ENCODE peak calls at places on chromosome 2, in five cellular contexts. One of them, this sample, is unnamed.
A peak's percentile ranks its signal among the peaks of the same experiment; 100 is the strongest.

GRCh38 chr2:79713131-79713785 is 200.4 kb downstream of the CTNNA2 start:
- ATAC-seq in HepG2: no peak
- ATAC-seq in A549: no peak
- ATAC-seq in K562: no peak
- ATAC-seq in GM12878: no peak
- ATAC-seq in this sample: no peak

GRCh38 chr2:39715822-39716221 is 50.1 kb downstream of the TMEM178A start:
- ATAC-seq in HepG2: no peak
- ATAC-seq in A549: no peak
- ATAC-seq in K562: no peak
- ATAC-seq in GM12878: no peak
- ATAC-seq in this sample: no peak

GRCh38 chr2:9467687-9468086 is 6.7 kb upstream of the IAH1 start:
- ATAC-seq in HepG2: no peak
- ATAC-seq in A549: no peak
- ATAC-seq in K562: no peak
- ATAC-seq in GM12878: no peak
- ATAC-seq in this sample: no peak

GRCh38 chr2:36427790-36428243 is 72.2 kb downstream of the CRIM1 start:
- ATAC-seq in HepG2: peak; percentile 72
- ATAC-seq in A549: peak; percentile 61
- ATAC-seq in K562: no peak
- ATAC-seq in GM12878: no peak
- ATAC-seq in this sample: no peak

GRCh38 chr2:147045113-147045512 is 799.7 kb upstream of the ACVR2A start:
- ATAC-seq in HepG2: peak; percentile 92
- ATAC-seq in A549: no peak
- ATAC-seq in K562: no peak
- ATAC-seq in GM12878: peak; percentile 79
- ATAC-seq in this sample: no peak

GRCh38 chr2:69138793-69139510 is 126.0 kb downstream of the ANTXR1 start:
- ATAC-seq in HepG2: no peak
- ATAC-seq in A549: peak; percentile 90
- ATAC-seq in K562: no peak
- ATAC-seq in GM12878: no peak
- ATAC-seq in this sample: peak; percentile 77

GRCh38 chr2:195632852-195633572 is 24.0 kb upstream of the SLC39A10 start:
- ATAC-seq in HepG2: peak; percentile 40
- ATAC-seq in A549: no peak
- ATAC-seq in K562: no peak
- ATAC-seq in GM12878: no peak
- ATAC-seq in this sample: no peak

GRCh38 chr2:221461911-221462310 is 110.2 kb downstream of the EPHA4 start:
- ATAC-seq in HepG2: no peak
- ATAC-seq in A549: no peak
- ATAC-seq in K562: no peak
- ATAC-seq in GM12878: no peak
- ATAC-seq in this sample: no peak

GRCh38 chr2:122596541-122596940 is 841.1 kb downstream of the TSN start:
- ATAC-seq in HepG2: no peak
- ATAC-seq in A549: no peak
- ATAC-seq in K562: no peak
- ATAC-seq in GM12878: no peak
- ATAC-seq in this sample: no peak

GRCh38 chr2:54348672-54349071 is 92.6 kb upstream of the TSPYL6 start:
- ATAC-seq in HepG2: no peak
- ATAC-seq in A549: no peak
- ATAC-seq in K562: no peak
- ATAC-seq in GM12878: no peak
- ATAC-seq in this sample: no peak

GRCh38 chr2:108396845-108397244 is 19.1 kb downstream of the SULT1C4 start:
- ATAC-seq in HepG2: peak; percentile 59
- ATAC-seq in A549: no peak
- ATAC-seq in K562: peak; percentile 61
- ATAC-seq in GM12878: peak; percentile 61
- ATAC-seq in this sample: no peak

GRCh38 chr2:205796914-205797313 is 114.6 kb downstream of the NRP2 start:
- ATAC-seq in HepG2: no peak
- ATAC-seq in A549: no peak
- ATAC-seq in K562: no peak
- ATAC-seq in GM12878: no peak
- ATAC-seq in this sample: no peak

GRCh38 chr2:205786976-205787375 is 104.7 kb downstream of the NRP2 start:
- ATAC-seq in HepG2: peak; percentile 77
- ATAC-seq in A549: no peak
- ATAC-seq in K562: no peak
- ATAC-seq in GM12878: no peak
- ATAC-seq in this sample: no peak

GRCh38 chr2:205787761-205788160 is 105.5 kb downstream of the NRP2 start:
- ATAC-seq in HepG2: peak; percentile 30
- ATAC-seq in A549: no peak
- ATAC-seq in K562: no peak
- ATAC-seq in GM12878: no peak
- ATAC-seq in this sample: peak; percentile 39

GRCh38 chr2:205797866-205798265 is 115.6 kb downstream of the NRP2 start:
- ATAC-seq in HepG2: no peak
- ATAC-seq in A549: no peak
- ATAC-seq in K562: no peak
- ATAC-seq in GM12878: no peak
- ATAC-seq in this sample: no peak

DNA sequence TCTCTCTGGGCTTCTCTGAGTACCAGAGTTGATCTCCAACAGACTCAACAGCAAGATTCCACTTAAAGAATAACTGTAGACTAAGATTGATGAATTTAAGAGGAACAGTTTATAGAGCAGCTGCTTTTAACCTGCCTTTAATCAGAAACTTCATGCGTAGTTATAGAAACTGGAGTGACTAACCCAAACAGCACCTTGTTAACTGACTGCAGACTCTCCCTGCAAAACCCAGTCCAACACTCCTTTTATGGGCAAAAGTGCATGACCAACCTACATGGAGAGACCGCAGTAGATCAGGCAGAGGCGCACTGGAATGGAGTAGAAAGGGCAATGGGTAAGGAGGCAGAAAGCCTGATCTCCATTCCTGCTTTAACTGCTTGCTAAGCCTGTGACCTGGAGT is 110.6 kb downstream of the NRP2 start:
- ATAC-seq in HepG2: no peak
- ATAC-seq in A549: no peak
- ATAC-seq in K562: no peak
- ATAC-seq in GM12878: no peak
- ATAC-seq in this sample: peak; percentile 88
- TF ChIP-seq EP300 in HepG2: no peak
- TF ChIP-seq EP300 in A549: no peak
- TF ChIP-seq EP300 in K562: no peak
- TF ChIP-seq EP300 in GM12878: no peak
- TF ChIP-seq EP300 in this sample: no peak

DNA sequence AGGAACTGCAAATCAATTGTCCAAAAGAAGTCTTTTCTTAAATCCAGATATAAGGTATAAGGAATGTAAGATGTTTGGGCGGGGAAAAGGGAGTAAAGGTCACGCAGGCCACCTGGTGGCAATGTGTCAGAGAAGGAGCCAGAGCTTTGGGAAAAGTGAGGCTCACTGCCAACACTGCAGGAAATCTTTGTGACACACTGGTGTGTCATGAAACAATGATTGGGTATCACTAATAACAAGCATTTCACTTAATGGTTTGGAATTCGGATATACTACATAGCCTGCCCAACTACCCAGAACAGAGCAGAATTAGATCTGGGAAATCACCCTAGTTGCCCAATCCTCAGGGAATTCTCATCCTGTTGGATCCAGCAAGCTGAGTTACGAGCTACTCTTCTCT is 61.0 kb downstream of the RBMS1 start:
- ATAC-seq in HepG2: no peak
- ATAC-seq in A549: peak; percentile 43
- ATAC-seq in K562: no peak
- ATAC-seq in GM12878: no peak
- ATAC-seq in this sample: no peak
- TF ChIP-seq POLR2A in HepG2: no peak
- TF ChIP-seq POLR2A in A549: no peak
- TF ChIP-seq POLR2A in K562: no peak
- TF ChIP-seq POLR2A in GM12878: no peak
- TF ChIP-seq POLR2A in this sample: no peak

GRCh38 chr2:97763176-97763845 is 49.9 kb downstream of the ZAP70 start:
- ATAC-seq in HepG2: no peak
- ATAC-seq in A549: peak; percentile 10
- ATAC-seq in K562: no peak
- ATAC-seq in GM12878: no peak
- ATAC-seq in this sample: no peak

GRCh38 chr2:97760480-97761049 is 47.2 kb downstream of the ZAP70 start:
- ATAC-seq in HepG2: no peak
- ATAC-seq in A549: no peak
- ATAC-seq in K562: no peak
- ATAC-seq in GM12878: no peak
- ATAC-seq in this sample: no peak

GRCh38 chr2:97758131-97758705 is 44.8 kb downstream of the ZAP70 start:
- ATAC-seq in HepG2: no peak
- ATAC-seq in A549: no peak
- ATAC-seq in K562: no peak
- ATAC-seq in GM12878: no peak
- ATAC-seq in this sample: no peak

GRCh38 chr2:97759727-97760407 is 46.5 kb downstream of the ZAP70 start:
- ATAC-seq in HepG2: no peak
- ATAC-seq in A549: no peak
- ATAC-seq in K562: peak; percentile 45
- ATAC-seq in GM12878: no peak
- ATAC-seq in this sample: no peak

DNA sequence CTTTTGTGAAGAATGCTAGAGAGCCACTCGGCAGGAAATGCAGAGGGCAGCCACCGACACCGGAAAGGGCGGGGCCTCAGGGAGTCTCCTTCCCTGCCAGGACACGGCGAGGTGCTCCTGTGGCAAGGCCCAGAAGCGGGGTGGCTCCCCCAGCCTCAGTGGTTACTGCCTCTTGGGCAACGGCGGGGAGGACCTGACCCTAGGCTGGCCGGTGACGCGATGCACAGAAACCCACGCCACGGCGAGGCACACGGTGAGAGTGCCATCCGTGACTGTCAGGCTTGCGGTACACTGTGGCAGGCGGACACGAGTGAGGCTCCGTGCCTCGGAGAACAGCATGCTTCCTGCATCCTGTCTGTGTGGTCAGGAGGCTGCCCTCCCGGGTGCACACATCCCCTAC is 47.8 kb downstream of the ZAP70 start:
- ATAC-seq in HepG2: no peak
- ATAC-seq in A549: no peak
- ATAC-seq in K562: no peak
- ATAC-seq in GM12878: no peak
- ATAC-seq in this sample: no peak
- TF ChIP-seq EP300 in HepG2: no peak
- TF ChIP-seq EP300 in A549: no peak
- TF ChIP-seq EP300 in K562: no peak
- TF ChIP-seq EP300 in GM12878: no peak
- TF ChIP-seq EP300 in this sample: no peak

DNA sequence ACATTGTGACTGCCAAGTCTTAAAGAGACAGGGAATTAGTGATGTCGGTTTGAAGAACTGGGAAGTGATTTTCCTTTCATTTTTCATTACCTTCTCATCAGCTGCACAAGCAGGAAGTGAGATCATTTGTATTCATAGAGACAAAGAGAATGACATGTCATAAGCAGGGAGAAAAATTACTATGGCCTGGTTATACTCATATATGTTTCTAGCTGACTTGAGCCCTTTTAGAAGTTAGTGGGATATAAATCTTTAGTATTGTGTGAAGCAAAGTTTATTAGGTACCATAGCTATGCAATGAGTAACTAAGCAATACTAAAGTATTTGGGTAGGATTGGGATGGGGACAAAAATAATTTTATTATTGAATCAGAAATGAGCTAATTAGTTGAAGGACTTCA is 284.1 kb downstream of the PID1 start:
- ATAC-seq in HepG2: no peak
- ATAC-seq in A549: no peak
- ATAC-seq in K562: no peak
- ATAC-seq in GM12878: no peak
- ATAC-seq in this sample: no peak
- TF ChIP-seq POLR2A in HepG2: no peak
- TF ChIP-seq POLR2A in A549: no peak
- TF ChIP-seq POLR2A in K562: no peak
- TF ChIP-seq POLR2A in GM12878: no peak
- TF ChIP-seq POLR2A in this sample: no peak

DNA sequence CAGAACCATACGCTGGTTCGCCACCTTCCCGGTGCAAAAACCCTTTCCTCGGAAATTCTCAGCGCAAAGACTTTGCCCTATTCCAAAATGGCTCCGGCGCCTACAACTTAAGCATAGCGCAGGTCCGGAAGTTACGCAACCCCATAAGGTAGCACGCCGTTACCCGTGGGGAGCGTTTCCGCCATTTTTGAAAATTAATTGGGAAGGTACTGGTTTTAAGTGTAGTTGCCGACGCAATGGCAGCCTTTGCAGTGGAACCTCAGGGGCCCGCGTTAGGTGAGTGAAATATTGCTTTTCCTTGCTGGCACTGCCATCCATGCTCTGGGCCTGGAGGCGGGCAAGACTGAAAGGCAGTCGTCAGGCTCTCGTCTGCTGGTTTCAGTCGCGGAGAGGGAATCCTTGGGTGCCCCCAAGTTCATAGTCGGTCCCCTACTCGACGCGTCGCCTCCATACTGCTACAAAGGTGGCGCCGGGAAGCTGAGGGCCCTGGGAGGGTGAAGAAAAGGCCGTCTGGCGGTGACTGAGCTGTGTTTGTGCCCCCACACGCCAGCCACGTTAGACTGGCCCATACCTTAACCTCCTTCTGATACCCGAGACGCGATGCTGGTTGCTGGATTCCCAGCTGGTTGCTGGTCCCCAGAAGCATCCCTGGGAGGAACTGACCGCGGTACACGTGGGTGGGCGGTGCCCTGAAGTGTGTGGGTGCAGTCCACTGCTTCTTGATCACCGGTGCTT is at the start of gene NUP35:
- ATAC-seq in HepG2: peak; percentile 93
- ATAC-seq in A549: peak; percentile 95
- ATAC-seq in K562: peak; percentile 90
- ATAC-seq in GM12878: peak; percentile 93
- ATAC-seq in this sample: peak; percentile 95
- TF ChIP-seq EP300 in HepG2: peak; percentile 68
- TF ChIP-seq EP300 in A549: no peak
- TF ChIP-seq EP300 in K562: peak; percentile 50
- TF ChIP-seq EP300 in GM12878: no peak
- TF ChIP-seq EP300 in this sample: no peak

GRCh38 chr2:126638781-126639180 is 17.2 kb upstream of the GYPC start:
- ATAC-seq in HepG2: no peak
- ATAC-seq in A549: no peak
- ATAC-seq in K562: no peak
- ATAC-seq in GM12878: no peak
- ATAC-seq in this sample: no peak

GRCh38 chr2:126637393-126637792 is 18.6 kb upstream of the GYPC start:
- ATAC-seq in HepG2: no peak
- ATAC-seq in A549: no peak
- ATAC-seq in K562: peak; percentile 38
- ATAC-seq in GM12878: no peak
- ATAC-seq in this sample: no peak

GRCh38 chr2:126639276-126639675 is 16.7 kb upstream of the GYPC start:
- ATAC-seq in HepG2: no peak
- ATAC-seq in A549: no peak
- ATAC-seq in K562: no peak
- ATAC-seq in GM12878: no peak
- ATAC-seq in this sample: no peak

GRCh38 chr2:126635281-126635680 is 20.7 kb upstream of the GYPC start:
- ATAC-seq in HepG2: no peak
- ATAC-seq in A549: no peak
- ATAC-seq in K562: no peak
- ATAC-seq in GM12878: no peak
- ATAC-seq in this sample: peak; percentile 53

GRCh38 chr2:126634273-126634861 is 21.6 kb upstream of the GYPC start:
- ATAC-seq in HepG2: peak; percentile 60
- ATAC-seq in A549: peak; percentile 30
- ATAC-seq in K562: peak; percentile 83
- ATAC-seq in GM12878: peak; percentile 64
- ATAC-seq in this sample: no peak
- TF ChIP-seq POLR2A in HepG2: no peak
- TF ChIP-seq POLR2A in A549: no peak
- TF ChIP-seq POLR2A in K562: no peak
- TF ChIP-seq POLR2A in GM12878: no peak
- TF ChIP-seq POLR2A in this sample: no peak